ENCODE peak calls at places on chromosomes 7 and 10, in eight cellular contexts. R, K, E, N, J, W, V and P are unnamed samples.

GRCh38 chr10:34711500-34711899 is 103.6 kb downstream of the PARD3 start:
- DNase-seq in R (peak), K (peak), E (no peak), N (no peak), J (no peak), W (no peak), V (peak), P (no peak)

GRCh38 chr7:15086171-15086745 is 183.7 kb upstream of the DGKB start:
- DNase-seq in R (no peak), K (no peak), E (no peak), N (no peak), J (no peak), W (no peak), V (no peak), P (no peak)

GRCh38 chr7:92848441-92848840 is 12.1 kb upstream of the CDK6 start:
- DNase-seq in R (no peak), K (no peak), E (no peak), N (no peak), J (no peak), W (no peak), V (no peak), P (no peak)

GRCh38 chr7:35768346-35768745 is 32.5 kb upstream of the SEPTIN7 start:
- DNase-seq in R (no peak), K (no peak), E (no peak), N (no peak), J (no peak), W (no peak), V (no peak), P (no peak)

GRCh38 chr10:35219906-35220890 is 93.6 kb downstream of the CREM start:
- DNase-seq in R (no peak), K (no peak), E (no peak), N (no peak), J (no peak), W (no peak), V (no peak), P (peak)

GRCh38 chr10:61617586-61617985 is 45.1 kb upstream of the CABCOCO1 start:
- DNase-seq in R (no peak), K (no peak), E (no peak), N (no peak), J (no peak), W (no peak), V (no peak), P (no peak)

GRCh38 chr7:963236-964078 is 9.0 kb upstream of the ADAP1 start:
- DNase-seq in R (no peak), K (no peak), E (no peak), N (no peak), J (no peak), W (no peak), V (no peak), P (no peak)

GRCh38 chr7:81234896-81235295 is 316.0 kb upstream of the SEMA3C start:
- DNase-seq in R (peak), K (no peak), E (no peak), N (no peak), J (no peak), W (no peak), V (peak), P (peak)

GRCh38 chr10:22712959-22713852 is 1.2 kb downstream of the PIP4K2A start:
- DNase-seq in R (peak), K (peak), E (peak), N (no peak), J (peak), W (peak), V (peak), P (no peak)

GRCh38 chr7:2666588-2667250 is 21.3 kb upstream of the AMZ1 start:
- DNase-seq in R (no peak), K (no peak), E (no peak), N (no peak), J (no peak), W (peak), V (peak), P (no peak)

GRCh38 chr7:51789494-51789893 is 472.9 kb upstream of the COBL start:
- DNase-seq in R (no peak), K (no peak), E (no peak), N (no peak), J (no peak), W (no peak), V (no peak), P (no peak)

GRCh38 chr10:82968533-82968932 is 1093.5 kb downstream of the NRG3 start:
- DNase-seq in R (no peak), K (no peak), E (no peak), N (no peak), J (no peak), W (no peak), V (no peak), P (no peak)

GRCh38 chr7:158238616-158239289 is 348.9 kb downstream of the PTPRN2 start:
- DNase-seq in R (no peak), K (no peak), E (no peak), N (no peak), J (peak), W (no peak), V (no peak), P (no peak)

GRCh38 chr7:7321681-7322080 is 139.3 kb downstream of the C1GALT1 start:
- DNase-seq in R (no peak), K (peak), E (no peak), N (peak), J (peak), W (peak), V (peak), P (peak)

GRCh38 chr10:129104266-129105045 is 362.6 kb upstream of the MGMT start:
- DNase-seq in R (peak), K (peak), E (no peak), N (no peak), J (no peak), W (no peak), V (no peak), P (no peak)

GRCh38 chr7:141698247-141699015 is 3.5 kb downstream of the DENND11 start:
- DNase-seq in R (no peak), K (no peak), E (no peak), N (no peak), J (no peak), W (no peak), V (no peak), P (no peak)

GRCh38 chr10:89793649-89794254 is 92.4 kb downstream of the KIF20B start:
- DNase-seq in R (peak), K (peak), E (no peak), N (peak), J (peak), W (peak), V (peak), P (peak)

GRCh38 chr7:17822557-17823173 is 117.6 kb downstream of the SNX13 start:
- DNase-seq in R (no peak), K (no peak), E (no peak), N (no peak), J (no peak), W (no peak), V (no peak), P (no peak)

GRCh38 chr7:144622751-144623150 is 213.1 kb downstream of the TPK1 start:
- DNase-seq in R (no peak), K (no peak), E (no peak), N (no peak), J (no peak), W (no peak), V (no peak), P (no peak)

GRCh38 chr10:86337121-86337601 is 29.4 kb downstream of the GRID1 start:
- DNase-seq in R (no peak), K (no peak), E (no peak), N (no peak), J (peak), W (no peak), V (no peak), P (no peak)

GRCh38 chr10:34292675-34293074 is 522.4 kb downstream of the PARD3 start:
- DNase-seq in R (peak), K (no peak), E (no peak), N (no peak), J (no peak), W (no peak), V (no peak), P (no peak)

GRCh38 chr10:842795-843194 is 88.7 kb downstream of the LARP4B start:
- DNase-seq in R (no peak), K (no peak), E (no peak), N (no peak), J (no peak), W (no peak), V (no peak), P (no peak)

GRCh38 chr7:45575501-45576248 is 1.5 kb downstream of the ADCY1 start:
- DNase-seq in R (no peak), K (no peak), E (no peak), N (no peak), J (no peak), W (no peak), V (no peak), P (no peak)

GRCh38 chr7:45573636-45574470 is at the start of gene ADCY1:
- DNase-seq in R (no peak), K (no peak), E (no peak), N (no peak), J (peak), W (no peak), V (no peak), P (no peak)

GRCh38 chr7:45573199-45573598 is 969 bp upstream of the ADCY1 start:
- DNase-seq in R (no peak), K (no peak), E (no peak), N (no peak), J (no peak), W (no peak), V (no peak), P (no peak)

GRCh38 chr7:45576249-45576929 is 2.2 kb downstream of the ADCY1 start:
- DNase-seq in R (peak), K (no peak), E (no peak), N (no peak), J (no peak), W (no peak), V (peak), P (peak)

DNA sequence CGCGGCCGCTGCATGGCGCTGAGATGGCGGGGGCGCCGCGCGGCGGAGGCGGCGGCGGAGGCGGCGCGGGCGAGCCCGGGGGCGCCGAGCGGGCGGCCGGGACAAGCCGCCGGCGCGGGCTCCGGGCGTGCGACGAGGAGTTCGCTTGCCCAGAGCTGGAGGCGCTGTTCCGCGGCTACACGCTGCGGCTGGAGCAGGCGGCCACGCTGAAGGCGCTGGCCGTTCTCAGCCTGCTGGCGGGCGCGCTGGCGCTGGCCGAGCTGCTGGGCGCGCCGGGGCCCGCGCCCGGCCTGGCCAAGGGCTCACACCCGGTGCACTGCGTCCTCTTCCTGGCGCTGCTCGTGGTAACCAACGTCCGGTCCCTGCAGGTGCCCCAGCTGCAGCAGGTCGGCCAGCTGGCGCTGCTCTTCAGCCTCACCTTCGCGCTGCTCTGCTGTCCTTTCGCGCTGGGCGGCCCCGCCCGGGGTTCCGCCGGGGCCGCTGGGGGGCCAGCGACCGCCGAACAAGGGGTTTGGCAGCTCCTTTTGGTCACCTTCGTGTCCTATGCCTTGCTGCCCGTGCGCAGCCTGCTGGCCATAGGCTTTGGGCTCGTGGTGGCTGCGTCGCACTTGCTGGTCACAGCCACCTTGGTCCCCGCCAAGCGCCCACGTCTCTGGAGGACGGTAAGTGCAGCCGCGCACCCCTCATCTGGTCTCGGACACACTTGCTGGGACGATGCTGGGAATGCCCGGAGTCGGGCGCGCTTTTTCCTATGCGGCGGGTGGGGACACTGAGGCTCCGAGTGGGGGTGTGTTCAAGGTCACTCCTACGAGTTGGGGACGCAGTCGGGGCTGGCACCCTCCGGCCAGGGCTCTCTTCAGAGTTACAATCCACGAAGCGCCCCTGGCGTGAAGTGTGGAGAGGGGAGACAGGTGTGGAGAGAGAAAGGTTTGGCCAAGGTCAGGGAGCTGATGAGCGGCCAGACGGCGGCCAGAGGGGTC is 643 bp downstream of the ADCY1 start:
- DNase-seq in R (peak), K (peak), E (no peak), N (peak), J (peak), W (no peak), V (peak), P (peak)
- TF ChIP-seq CTCF in R (no peak), K (no peak), E (peak), N (peak), J (no peak), W (no peak), V (no peak), P (no peak)

DNA sequence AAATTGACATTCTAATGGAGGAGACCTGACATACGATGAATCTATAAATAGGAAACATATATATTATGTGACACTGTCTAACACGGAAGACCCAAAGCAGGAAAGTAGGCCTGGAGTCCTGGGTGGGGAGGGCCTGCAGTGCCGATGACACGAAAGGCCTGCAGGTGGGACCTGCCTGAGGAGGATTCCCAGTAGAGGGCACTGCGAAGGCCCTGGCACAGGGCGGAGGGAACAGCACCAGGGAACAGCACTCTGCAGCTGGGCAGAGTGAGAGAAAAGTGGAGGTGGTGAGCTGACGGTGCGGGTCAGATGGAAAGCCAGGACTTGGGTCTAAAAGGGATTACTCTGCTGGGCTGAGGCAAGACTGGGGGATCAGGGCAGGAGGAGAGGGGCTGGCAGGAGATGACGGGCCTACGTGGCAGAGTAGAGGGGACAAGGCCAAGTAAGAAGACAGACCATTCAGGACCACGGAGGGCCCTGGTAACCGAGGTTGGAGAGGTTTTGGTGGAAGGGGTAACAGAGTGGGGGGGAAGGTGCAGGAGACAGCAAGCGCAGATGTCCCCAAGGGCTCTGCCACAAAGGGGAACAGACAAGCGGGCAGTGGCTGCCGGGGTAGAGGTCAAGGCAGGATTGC is 8.1 kb downstream of the ZNF746 start:
- DNase-seq in R (no peak), K (peak), E (no peak), N (peak), J (no peak), W (no peak), V (no peak), P (no peak)
- TF ChIP-seq CTCF in R (no peak), K (peak), E (no peak), N (peak), J (no peak), W (no peak), V (no peak), P (peak)

GRCh38 chr10:23999445-23999844 is 209.5 kb upstream of the KIAA1217 start:
- DNase-seq in R (no peak), K (no peak), E (no peak), N (no peak), J (no peak), W (no peak), V (no peak), P (no peak)

GRCh38 chr10:24000271-24000813 is 208.6 kb upstream of the KIAA1217 start:
- DNase-seq in R (no peak), K (peak), E (no peak), N (no peak), J (no peak), W (no peak), V (no peak), P (no peak)

DNA sequence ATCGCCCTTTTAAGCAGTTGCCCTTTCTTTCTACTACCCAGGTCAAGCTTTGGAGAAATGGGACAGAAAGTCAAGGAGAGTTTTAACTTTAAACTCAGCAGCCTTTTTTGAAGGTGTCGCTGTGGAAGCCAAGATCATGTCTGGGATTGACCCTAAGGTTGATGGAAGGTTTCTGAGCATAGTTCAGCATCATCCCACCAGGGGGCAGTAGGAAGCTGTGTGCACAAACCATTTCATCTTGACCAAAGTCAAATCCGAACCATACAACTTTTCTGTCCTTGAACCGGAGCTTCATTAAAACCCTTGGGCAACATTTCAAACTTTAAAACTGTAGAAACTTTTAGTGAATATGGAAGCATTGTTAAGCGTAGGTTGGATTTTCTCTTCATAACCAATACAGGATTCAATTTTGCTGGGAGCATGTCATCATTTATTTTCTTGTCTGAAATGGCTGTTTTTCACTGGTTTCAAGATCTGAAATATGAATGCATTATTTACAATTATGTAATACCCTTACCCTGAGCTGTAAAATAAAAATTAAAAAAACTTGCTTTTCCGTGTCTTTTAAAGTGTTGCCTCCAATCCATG is 214.4 kb upstream of the KIAA1217 start:
- DNase-seq in R (peak), K (peak), E (peak), N (peak), J (peak), W (peak), V (peak), P (peak)
- TF ChIP-seq CTCF in R (peak), K (peak), E (peak), N (peak), J (peak), W (peak), V (peak), P (peak)

GRCh38 chr7:107167483-107168232 is 1.1 kb upstream of the HBP1 start:
- DNase-seq in R (peak), K (peak), E (no peak), N (peak), J (peak), W (peak), V (peak), P (peak)
- TF ChIP-seq CTCF in R (peak), K (peak), E (peak), N (peak), J (no peak), W (peak), V (peak), P (peak)

GRCh38 chr10:100775346-100775745 is 30.0 kb downstream of the PAX2 start:
- DNase-seq in R (no peak), K (peak), E (no peak), N (no peak), J (no peak), W (no peak), V (no peak), P (no peak)

GRCh38 chr10:100776671-100777070 is 31.3 kb downstream of the PAX2 start:
- DNase-seq in R (no peak), K (no peak), E (no peak), N (no peak), J (no peak), W (no peak), V (no peak), P (no peak)

GRCh38 chr10:100775866-100776265 is 30.5 kb downstream of the PAX2 start:
- DNase-seq in R (no peak), K (no peak), E (no peak), N (no peak), J (no peak), W (no peak), V (no peak), P (no peak)

GRCh38 chr10:100774223-100774622 is 28.8 kb downstream of the PAX2 start:
- DNase-seq in R (no peak), K (no peak), E (no peak), N (no peak), J (no peak), W (no peak), V (no peak), P (no peak)

DNA sequence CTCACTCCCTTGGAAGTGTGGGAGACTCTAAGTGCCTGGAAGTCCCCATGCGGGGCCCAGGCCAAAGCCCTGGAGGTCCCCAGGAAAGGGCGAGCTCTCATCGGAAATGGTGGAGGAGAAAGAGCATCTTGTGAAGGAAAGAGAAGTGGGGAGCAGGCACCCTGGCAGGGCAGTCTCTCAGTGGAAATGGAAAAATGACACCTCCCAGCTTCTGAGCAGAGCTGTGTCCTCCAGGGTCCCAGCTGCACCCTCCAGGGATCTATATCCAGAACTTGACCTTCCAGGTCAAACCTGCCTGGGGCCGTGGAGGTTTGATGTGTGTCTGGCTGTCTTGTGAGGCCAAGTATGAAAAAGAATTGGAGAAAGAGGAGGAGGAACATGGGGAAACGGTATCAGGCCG is 29.5 kb downstream of the PAX2 start:
- DNase-seq in R (no peak), K (no peak), E (no peak), N (no peak), J (no peak), W (no peak), V (no peak), P (no peak)
- TF ChIP-seq CTCF in R (no peak), K (no peak), E (no peak), N (no peak), J (no peak), W (no peak), V (no peak), P (no peak)

DNA sequence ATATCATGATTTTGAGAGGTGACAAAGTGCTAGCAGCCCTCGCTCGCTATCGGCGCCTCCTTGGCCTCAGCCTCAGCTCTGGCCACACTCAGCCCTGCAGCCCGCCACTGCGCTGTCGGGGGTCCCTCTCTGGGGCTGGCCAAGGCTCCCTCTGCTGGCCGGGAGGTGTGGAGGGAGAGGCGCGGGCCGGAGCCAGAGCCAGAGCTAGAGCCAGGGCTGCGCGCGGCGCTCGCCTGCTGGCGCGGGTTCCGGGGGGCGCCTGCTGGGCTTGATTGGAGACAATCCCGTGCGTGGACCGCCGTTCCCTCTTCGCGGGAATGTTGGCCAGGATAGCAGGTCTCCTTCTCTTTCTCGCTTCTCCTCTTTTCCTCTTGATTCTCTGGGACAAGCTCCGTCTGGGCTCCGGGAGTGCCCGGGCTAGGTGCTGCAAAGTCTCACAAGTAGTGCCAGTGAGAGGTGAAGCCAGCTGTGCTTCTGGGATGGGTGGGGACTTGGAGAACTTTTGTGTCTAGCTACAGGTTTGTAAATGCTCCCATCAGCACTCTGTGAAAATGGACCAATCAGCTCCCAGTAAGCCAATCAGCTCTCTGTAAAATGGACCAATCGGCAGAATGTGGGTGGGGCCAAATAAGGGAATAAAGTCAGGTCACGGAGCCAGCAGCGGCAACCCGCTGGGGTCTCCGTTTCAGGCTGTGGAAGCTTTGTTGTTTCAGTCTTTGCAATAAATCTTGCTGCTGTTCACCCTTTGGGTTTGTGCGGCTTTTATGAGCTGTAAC is 43.4 kb upstream of the ELMO1 start:
- DNase-seq in R (no peak), K (no peak), E (no peak), N (no peak), J (no peak), W (no peak), V (no peak), P (no peak)
- TF ChIP-seq CTCF in R (no peak), K (no peak), E (no peak), N (no peak), J (peak), W (no peak), V (no peak), P (no peak)

GRCh38 chr7:111853231-111853990 is 291.1 kb upstream of the IMMP2L start:
- DNase-seq in R (no peak), K (peak), E (no peak), N (no peak), J (no peak), W (no peak), V (peak), P (no peak)
- TF ChIP-seq CTCF in R (peak), K (no peak), E (no peak), N (no peak), J (no peak), W (no peak), V (peak), P (peak)